ENCODE peak calls at places on chromosomes 13 and 19, in four cellular contexts. C is testis, K is right atrium auricular region, J is hypothalamus. M is an unnamed sample.

GRCh38 chr19:7811989-7812388 is 18.0 kb upstream of the EVI5L start:
- DNase-seq in C (no peak), J (no peak), K (no peak), M (no peak)

GRCh38 chr13:99339736-99340392 is 32.7 kb upstream of the GPR183 start:
- DNase-seq in K (no peak), J (no peak), C (no peak), M (no peak)

GRCh38 chr19:35596366-35596999 is 10.5 kb downstream of the PMIS2 start:
- DNase-seq in K (no peak), J (no peak), C (peak), M (no peak)

GRCh38 chr13:33349996-33350826 is 64.7 kb upstream of the STARD13 start:
- DNase-seq in C (peak), J (no peak), K (no peak), M (peak)

GRCh38 chr19:17846146-17846545 is 1.6 kb downstream of the JAK3 start:
- DNase-seq in J (no peak), K (no peak), C (no peak), M (no peak)

GRCh38 chr13:102799544-102800144 is 725 bp downstream of the BIVM start:
- DNase-seq in K (no peak), C (peak), J (peak), M (peak)

GRCh38 chr13:59734393-59734792 is 429.3 kb downstream of the DIAPH3 start:
- DNase-seq in K (no peak), C (no peak), J (no peak), M (no peak)

GRCh38 chr13:106424805-106425204 is 110.7 kb downstream of the EFNB2 start:
- DNase-seq in J (no peak), C (no peak), K (no peak), M (no peak)

GRCh38 chr13:102399791-102400618 is 1.8 kb downstream of the FGF14 start:
- DNase-seq in K (no peak), C (peak), J (peak), M (peak)

GRCh38 chr13:110478405-110479214 is 82.9 kb downstream of the RAB20 start:
- DNase-seq in J (no peak), C (no peak), K (no peak), M (no peak)

GRCh38 chr13:36344886-36345437 is 1.2 kb downstream of the SPART start:
- DNase-seq in K (no peak), C (peak), J (no peak), M (no peak)

GRCh38 chr19:5470264-5470671 is 15.1 kb downstream of the ZNRF4 start:
- DNase-seq in J (no peak), C (no peak), K (no peak), M (no peak)

GRCh38 chr13:79448413-79448812 is 32.5 kb upstream of the NDFIP2 start:
- DNase-seq in J (no peak), C (no peak), K (no peak), M (no peak)

GRCh38 chr13:101219609-101220265 is 196.6 kb downstream of the NALCN start:
- DNase-seq in C (no peak), K (no peak), J (no peak), M (no peak)

GRCh38 chr19:7692417-7693088 is 9.4 kb downstream of the FCER2 start:
- DNase-seq in J (no peak), K (no peak), C (no peak), M (no peak)

GRCh38 chr19:13670846-13671245 is 93.5 kb upstream of the MRI1 start:
- DNase-seq in K (no peak), C (no peak), J (no peak), M (no peak)

GRCh38 chr13:106105153-106105552 is 430.3 kb downstream of the EFNB2 start:
- DNase-seq in J (no peak), C (no peak), K (no peak), M (no peak)

GRCh38 chr19:18776288-18776594 is 14.9 kb downstream of the COMP start:
- DNase-seq in K (no peak), C (no peak), J (no peak), M (no peak)

GRCh38 chr13:45055198-45055901 is 65.0 kb upstream of the GTF2F2 start:
- DNase-seq in J (no peak), C (no peak), K (no peak), M (no peak)

GRCh38 chr19:33299061-33299665 is 3.2 kb downstream of the CEBPA start:
- DNase-seq in K (no peak), J (no peak), C (no peak), M (no peak)

GRCh38 chr19:15252398-15253018 is 20.3 kb upstream of the EPHX3 start:
- DNase-seq in K (no peak), J (peak), C (no peak), M (no peak)

GRCh38 chr13:114049026-114049425 is 75.2 kb upstream of the C13orf46 start:
- DNase-seq in J (no peak), C (no peak), K (no peak), M (no peak)

GRCh38 chr13:31209172-31209818 is 9.5 kb downstream of the B3GLCT start:
- DNase-seq in J (no peak), K (peak), C (peak), M (no peak)

GRCh38 chr19:4678881-4679379 is 8.8 kb upstream of the MYDGF start:
- DNase-seq in J (no peak), C (peak), K (no peak), M (no peak)

GRCh38 chr13:113187905-113188595 is 20.4 kb downstream of the PCID2 start:
- DNase-seq in C (no peak), J (no peak), K (no peak), M (no peak)

GRCh38 chr13:20714161-20714560 is 10.7 kb downstream of the IL17D start:
- DNase-seq in C (no peak), J (no peak), K (no peak), M (no peak)

GRCh38 chr19:3494051-3494450 is 6.4 kb downstream of the DOHH start:
- DNase-seq in J (peak), C (peak), K (no peak), M (no peak)

M was measured in pancreas.